ENCODE peak calls at places on chromosomes 5 and 9, in five cellular contexts. V, O, R, A and E are unnamed samples.

GRCh38 chr5:167863883-167864282 is 427.6 kb upstream of the WWC1 start:
- DNase-seq in R (no peak), V (no peak), O (no peak), A (no peak), E (no peak)

GRCh38 chr9:10612649-10613398 is at the start of gene PTPRD:
- DNase-seq in V (peak; percentile 71), R (peak; percentile 12), O (peak; percentile 18), A (peak; percentile 2), E (no peak)

GRCh38 chr9:129436751-129437625 is 183.9 kb downstream of the C9orf50 start:
- DNase-seq in O (no peak), V (no peak), A (peak; percentile 90), R (peak; percentile 47), E (no peak)

GRCh38 chr9:129968690-129969485 is 74.1 kb downstream of the FNBP1 start:
- DNase-seq in R (no peak), O (peak; percentile 21), A (peak; percentile 45), V (no peak), E (no peak)

GRCh38 chr5:166127766-166128565 is 2163.5 kb upstream of the WWC1 start:
- DNase-seq in V (no peak), R (no peak), A (no peak), O (no peak), E (no peak)

GRCh38 chr9:95641591-95641990 is 124.8 kb upstream of the PTCH1 start:
- DNase-seq in A (peak; percentile 43), O (peak; percentile 22), R (no peak), V (no peak), E (no peak)

GRCh38 chr9:124849801-124850200 is 3.5 kb upstream of the WDR38 start:
- DNase-seq in O (peak; percentile 96), V (no peak), R (no peak), A (peak; percentile 75), E (no peak)

GRCh38 chr5:35417040-35417439 is 186.8 kb upstream of the PRLR start:
- DNase-seq in R (no peak), A (no peak), V (no peak), O (no peak), E (no peak)

GRCh38 chr5:21701317-21701716 is 1151.8 kb downstream of the CDH12 start:
- DNase-seq in A (no peak), V (no peak), R (no peak), O (no peak), E (no peak)

GRCh38 chr5:92758552-92758951 is 822.5 kb downstream of the NR2F1-AS1 start:
- DNase-seq in A (no peak), V (no peak), R (no peak), O (peak; percentile 11), E (no peak)

GRCh38 chr5:107542428-107542827 is 128.3 kb downstream of the EFNA5 start:
- DNase-seq in A (peak; percentile 93), V (no peak), R (peak; percentile 44), O (peak; percentile 95), E (no peak)

GRCh38 chr5:1436681-1437080 is 8.6 kb downstream of the SLC6A3 start:
- DNase-seq in V (no peak), R (no peak), A (no peak), O (no peak), E (no peak)

GRCh38 chr9:95382433-95382832 is 64.9 kb upstream of the FANCC start:
- DNase-seq in O (no peak), A (no peak), R (no peak), V (no peak), E (no peak)

GRCh38 chr9:90734631-90735030 is 67.0 kb upstream of the SYK start:
- DNase-seq in V (no peak), O (no peak), A (no peak), R (no peak), E (no peak)

GRCh38 chr5:174535691-174536090 is 188.7 kb upstream of the MSX2 start:
- DNase-seq in V (no peak), O (peak; percentile 69), A (no peak), R (no peak), E (no peak)

GRCh38 chr5:83026930-83027687 is 50.1 kb downstream of the TMEM167A start:
- DNase-seq in V (peak; percentile 81), O (no peak), R (no peak), A (no peak), E (no peak)

GRCh38 chr5:39713224-39713911 is 288.6 kb upstream of the DAB2 start:
- DNase-seq in O (no peak), R (no peak), V (no peak), A (peak; percentile 4), E (no peak)

GRCh38 chr5:168136340-168136739 is 155.1 kb upstream of the WWC1 start:
- DNase-seq in V (no peak), R (peak; percentile 32), O (no peak), A (no peak), E (no peak)

GRCh38 chr9:15416880-15417279 is 5.8 kb upstream of the SNAPC3 start:
- DNase-seq in R (peak; percentile 66), V (peak; percentile 42), A (peak; percentile 38), O (peak; percentile 59), E (no peak)

GRCh38 chr5:66207800-66208561 is 63.9 kb downstream of the SREK1 start:
- DNase-seq in O (no peak), V (no peak), A (no peak), R (no peak), E (no peak)

GRCh38 chr5:149448831-149449714 is 70.0 kb upstream of the IL17B start:
- DNase-seq in A (peak; percentile 61), V (no peak), O (no peak), R (peak; percentile 63), E (no peak)

GRCh38 chr5:125038477-125038876 is 292.0 kb upstream of the ZNF608 start:
- DNase-seq in O (no peak), R (no peak), A (no peak), V (no peak), E (no peak)

GRCh38 chr5:8457187-8458037 is 588.5 kb downstream of the MTRR start:
- DNase-seq in R (peak; percentile 86), O (peak; percentile 94), A (peak; percentile 96), V (peak; percentile 39), E (peak; percentile 85)

GRCh38 chr9:88319936-88320747 is 68.1 kb upstream of the SPIN1 start:
- DNase-seq in O (peak; percentile 16), R (no peak), V (no peak), A (no peak), E (no peak)

GRCh38 chr5:37710965-37711364 is 128.9 kb downstream of the GDNF start:
- DNase-seq in V (no peak), R (no peak), A (peak; percentile 34), O (no peak), E (no peak)

GRCh38 chr5:77231470-77232138 is 21.1 kb downstream of the PDE8B start:
- DNase-seq in R (no peak), A (no peak), O (no peak), V (no peak), E (no peak)

GRCh38 chr5:131377785-131378325 is 114.0 kb downstream of the CDC42SE2 start:
- DNase-seq in V (no peak), R (no peak), O (peak; percentile 42), A (no peak), E (no peak)

GRCh38 chr5:137478043-137478442 is 21.1 kb downstream of the SPOCK1 start:
- DNase-seq in O (no peak), A (no peak), R (no peak), V (no peak), E (no peak)

GRCh38 chr5:177455036-177455660 is 8.5 kb downstream of the PRR7 start:
- DNase-seq in R (peak; percentile 93), V (peak; percentile 93), O (peak; percentile 42), A (peak; percentile 61), E (no peak)
- H3K27ac ChIP-seq in R (peak overlapping the region; percentile 92), V (no peak overlapping the region), O (peak overlapping the region; percentile 71), A (peak overlapping the region; percentile 74), E (no peak overlapping the region)

GRCh38 chr9:109252291-109252690 is 68.6 kb downstream of the EPB41L4B start:
- DNase-seq in A (no peak), V (no peak), R (no peak), O (no peak), E (no peak)

GRCh38 chr9:109253637-109254284 is 67.1 kb downstream of the EPB41L4B start:
- DNase-seq in O (peak; percentile 59), A (no peak), V (no peak), R (no peak), E (no peak)

GRCh38 chr9:109251776-109252106 is 69.1 kb downstream of the EPB41L4B start:
- DNase-seq in A (no peak), V (no peak), R (no peak), O (no peak), E (no peak)

GRCh38 chr9:109254317-109254716 is 66.5 kb downstream of the EPB41L4B start:
- DNase-seq in A (no peak), R (no peak), O (peak; percentile 15), V (no peak), E (no peak)

DNA sequence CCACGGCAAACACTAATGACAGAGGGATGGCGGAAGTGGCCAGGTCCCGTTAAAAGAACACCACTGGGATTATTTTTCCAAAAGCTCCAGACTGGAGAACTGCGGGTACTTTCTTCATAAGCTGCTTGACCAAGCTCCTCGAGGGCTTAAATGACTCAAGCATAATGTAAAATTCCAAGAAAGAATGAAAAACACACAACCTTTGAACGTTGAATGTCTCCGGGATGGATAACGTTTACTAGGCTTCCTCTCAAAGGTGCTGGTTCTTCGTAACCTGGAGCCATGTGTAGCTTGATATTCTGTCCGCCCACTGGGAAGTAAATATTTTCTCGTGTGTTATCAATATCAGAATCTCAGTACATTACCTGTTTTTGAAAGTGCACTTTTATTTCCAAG is 67.6 kb downstream of the EPB41L4B start:
- DNase-seq in V (no peak), R (no peak), O (no peak), A (no peak), E (no peak)
- H3K27ac ChIP-seq in V (no peak overlapping the region), R (no peak overlapping the region), O (no peak overlapping the region), A (no peak overlapping the region), E (no peak overlapping the region)

GRCh38 chr9:81374881-81375280 is 314.5 kb downstream of the TLE1 start:
- DNase-seq in R (no peak), V (no peak), A (no peak), O (no peak), E (no peak)
- H3K27ac ChIP-seq in R (no peak overlapping the region), V (no peak overlapping the region), A (no peak overlapping the region), O (no peak overlapping the region), E (no peak overlapping the region)

GRCh38 chr9:85553475-85553874 is 188.3 kb downstream of the AGTPBP1 start:
- DNase-seq in O (no peak), A (no peak), R (no peak), V (no peak), E (no peak)
- H3K27ac ChIP-seq in O (no peak overlapping the region), A (no peak overlapping the region), R (no peak overlapping the region), V (no peak overlapping the region), E (no peak overlapping the region)

DNA sequence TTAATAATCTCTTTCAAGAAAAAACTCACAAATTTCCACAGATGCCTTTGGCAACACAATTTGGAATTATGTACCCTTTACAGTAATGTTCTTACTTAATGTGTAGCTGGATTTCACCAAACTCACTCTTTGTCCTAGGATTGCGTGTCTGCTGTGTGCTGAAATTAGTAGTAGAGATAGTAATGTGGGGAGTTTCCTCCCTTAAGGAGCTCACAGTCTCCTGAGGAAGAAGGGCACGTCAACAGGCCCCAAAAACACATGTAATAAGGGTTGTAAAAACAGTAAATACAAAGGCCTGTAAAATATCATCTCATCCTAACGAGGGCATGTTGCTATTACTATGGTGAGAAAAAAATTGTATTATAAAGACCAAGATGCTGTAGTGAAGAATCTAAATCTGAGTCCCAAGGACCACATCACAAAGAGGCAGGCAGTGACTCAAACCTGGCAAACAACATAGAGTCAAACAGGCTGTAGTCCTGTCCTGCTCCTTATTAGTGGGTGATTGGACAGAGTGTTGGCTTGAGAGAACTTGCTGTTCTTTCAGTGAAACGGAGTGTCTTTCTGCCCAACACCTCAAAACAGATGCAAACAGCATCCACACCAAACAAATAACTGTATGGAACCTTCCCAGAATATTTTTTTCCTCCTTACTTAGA is 83.2 kb upstream of the PAPPA start:
- DNase-seq in V (no peak), O (no peak), A (no peak), R (no peak), E (no peak)
- H3K27ac ChIP-seq in V (no peak overlapping the region), O (no peak overlapping the region), A (no peak overlapping the region), R (no peak overlapping the region), E (no peak overlapping the region)

GRCh38 chr5:73822276-73822988 is 196.4 kb downstream of the ARHGEF28 start:
- DNase-seq in V (no peak), O (no peak), A (no peak), R (no peak), E (no peak)
- H3K27ac ChIP-seq in V (no peak overlapping the region), O (peak overlapping the region; percentile 52), A (no peak overlapping the region), R (peak overlapping the region; percentile 8), E (no peak overlapping the region)